ENCODE peak calls at places on chromosomes 2 and 18, in ten cellular contexts. One of them, this sample, is unnamed.
A peak's percentile ranks its signal among the peaks of the same experiment; 100 is the strongest.

GRCh38 chr18:6876646-6877045 is 147.1 kb downstream of the ARHGAP28 start:
- DNase-seq in RWPE2: no peak
- DNase-seq in thoracic aorta: no peak
- DNase-seq in AG09319: no peak
- DNase-seq in endodermal cell: no peak
- DNase-seq in heart right ventricle: no peak
- DNase-seq in foreskin fibroblast: peak; percentile 51
- DNase-seq in GM13976: no peak
- DNase-seq in type B pancreatic cell: no peak
- DNase-seq in kidney: no peak
- DNase-seq in this sample: no peak

GRCh38 chr2:214265991-214266489 is 144.8 kb upstream of the VWC2L start:
- DNase-seq in thoracic aorta: no peak
- DNase-seq in AG09319: no peak
- DNase-seq in type B pancreatic cell: no peak
- DNase-seq in foreskin fibroblast: no peak
- DNase-seq in heart right ventricle: no peak
- DNase-seq in GM13976: no peak
- DNase-seq in RWPE2: no peak
- DNase-seq in endodermal cell: no peak
- DNase-seq in kidney: no peak
- DNase-seq in this sample: no peak

GRCh38 chr2:167264380-167264779 is 376.1 kb downstream of the XIRP2 start:
- DNase-seq in GM13976: no peak
- DNase-seq in heart right ventricle: no peak
- DNase-seq in RWPE2: no peak
- DNase-seq in AG09319: no peak
- DNase-seq in endodermal cell: peak; percentile 68
- DNase-seq in type B pancreatic cell: no peak
- DNase-seq in thoracic aorta: no peak
- DNase-seq in kidney: no peak
- DNase-seq in foreskin fibroblast: peak; percentile 27
- DNase-seq in this sample: no peak

GRCh38 chr2:230942371-230942770 is 17.3 kb upstream of the GPR55 start:
- DNase-seq in endodermal cell: peak; percentile 63
- DNase-seq in AG09319: no peak
- DNase-seq in heart right ventricle: no peak
- DNase-seq in GM13976: peak; percentile 79
- DNase-seq in RWPE2: no peak
- DNase-seq in kidney: no peak
- DNase-seq in thoracic aorta: no peak
- DNase-seq in foreskin fibroblast: no peak
- DNase-seq in type B pancreatic cell: no peak
- DNase-seq in this sample: no peak

GRCh38 chr2:40448476-40449079 is 3.3 kb downstream of the SLC8A1 start:
- DNase-seq in kidney: no peak
- DNase-seq in GM13976: peak; percentile 16
- DNase-seq in thoracic aorta: no peak
- DNase-seq in RWPE2: no peak
- DNase-seq in type B pancreatic cell: no peak
- DNase-seq in endodermal cell: peak; percentile 75
- DNase-seq in AG09319: no peak
- DNase-seq in foreskin fibroblast: peak; percentile 71
- DNase-seq in heart right ventricle: no peak
- DNase-seq in this sample: no peak

GRCh38 chr2:147630585-147630984 is 214.2 kb upstream of the ACVR2A start:
- DNase-seq in kidney: no peak
- DNase-seq in endodermal cell: no peak
- DNase-seq in thoracic aorta: no peak
- DNase-seq in GM13976: no peak
- DNase-seq in type B pancreatic cell: no peak
- DNase-seq in foreskin fibroblast: no peak
- DNase-seq in RWPE2: no peak
- DNase-seq in heart right ventricle: no peak
- DNase-seq in AG09319: no peak
- DNase-seq in this sample: no peak

GRCh38 chr18:55244520-55244919 is 285.3 kb upstream of the CCDC68 start:
- DNase-seq in foreskin fibroblast: peak; percentile 48
- DNase-seq in AG09319: no peak
- DNase-seq in endodermal cell: no peak
- DNase-seq in type B pancreatic cell: no peak
- DNase-seq in thoracic aorta: no peak
- DNase-seq in RWPE2: no peak
- DNase-seq in heart right ventricle: no peak
- DNase-seq in GM13976: no peak
- DNase-seq in kidney: no peak
- DNase-seq in this sample: no peak

GRCh38 chr18:8844721-8845148 is 139.4 kb downstream of the MTCL1 start:
- DNase-seq in heart right ventricle: no peak
- DNase-seq in thoracic aorta: no peak
- DNase-seq in GM13976: no peak
- DNase-seq in type B pancreatic cell: no peak
- DNase-seq in RWPE2: no peak
- DNase-seq in foreskin fibroblast: no peak
- DNase-seq in kidney: no peak
- DNase-seq in endodermal cell: no peak
- DNase-seq in AG09319: no peak
- DNase-seq in this sample: no peak

GRCh38 chr2:219099319-219099718 is 38.6 kb upstream of the IHH start:
- DNase-seq in AG09319: no peak
- DNase-seq in thoracic aorta: no peak
- DNase-seq in endodermal cell: no peak
- DNase-seq in heart right ventricle: no peak
- DNase-seq in foreskin fibroblast: peak; percentile 82
- DNase-seq in GM13976: no peak
- DNase-seq in RWPE2: no peak
- DNase-seq in type B pancreatic cell: no peak
- DNase-seq in kidney: no peak
- DNase-seq in this sample: no peak

GRCh38 chr2:96962567-96963203 is 23.7 kb downstream of the FAM178B start:
- DNase-seq in GM13976: no peak
- DNase-seq in heart right ventricle: no peak
- DNase-seq in foreskin fibroblast: no peak
- DNase-seq in AG09319: no peak
- DNase-seq in RWPE2: no peak
- DNase-seq in thoracic aorta: no peak
- DNase-seq in kidney: no peak
- DNase-seq in type B pancreatic cell: no peak
- DNase-seq in endodermal cell: no peak
- DNase-seq in this sample: no peak

GRCh38 chr2:128413014-128413717 is 94.5 kb upstream of the HS6ST1 start:
- DNase-seq in kidney: peak; percentile 37
- DNase-seq in thoracic aorta: no peak
- DNase-seq in endodermal cell: peak; percentile 39
- DNase-seq in AG09319: no peak
- DNase-seq in foreskin fibroblast: no peak
- DNase-seq in heart right ventricle: no peak
- DNase-seq in GM13976: no peak
- DNase-seq in RWPE2: no peak
- DNase-seq in type B pancreatic cell: peak; percentile 40
- DNase-seq in this sample: peak; percentile 22

GRCh38 chr2:134836986-134837385 is 1.4 kb upstream of the ACMSD start:
- DNase-seq in endodermal cell: no peak
- DNase-seq in heart right ventricle: no peak
- DNase-seq in AG09319: peak; percentile 22
- DNase-seq in kidney: no peak
- DNase-seq in GM13976: no peak
- DNase-seq in type B pancreatic cell: no peak
- DNase-seq in foreskin fibroblast: peak; percentile 89
- DNase-seq in RWPE2: no peak
- DNase-seq in thoracic aorta: no peak
- DNase-seq in this sample: no peak

GRCh38 chr2:11393711-11394236 is 49.3 kb upstream of the ROCK2 start:
- DNase-seq in thoracic aorta: no peak
- DNase-seq in AG09319: no peak
- DNase-seq in foreskin fibroblast: no peak
- DNase-seq in heart right ventricle: no peak
- DNase-seq in GM13976: no peak
- DNase-seq in RWPE2: no peak
- DNase-seq in endodermal cell: peak; percentile 56
- DNase-seq in kidney: no peak
- DNase-seq in type B pancreatic cell: no peak
- DNase-seq in this sample: no peak

GRCh38 chr2:65035544-65035943 is 20.7 kb upstream of the CEP68 start:
- DNase-seq in type B pancreatic cell: no peak
- DNase-seq in AG09319: no peak
- DNase-seq in thoracic aorta: no peak
- DNase-seq in foreskin fibroblast: no peak
- DNase-seq in kidney: no peak
- DNase-seq in endodermal cell: no peak
- DNase-seq in RWPE2: no peak
- DNase-seq in GM13976: no peak
- DNase-seq in heart right ventricle: no peak
- DNase-seq in this sample: no peak

GRCh38 chr2:65031341-65032015 is 24.7 kb upstream of the CEP68 start:
- DNase-seq in thoracic aorta: no peak
- DNase-seq in GM13976: no peak
- DNase-seq in type B pancreatic cell: no peak
- DNase-seq in kidney: no peak
- DNase-seq in endodermal cell: no peak
- DNase-seq in foreskin fibroblast: no peak
- DNase-seq in RWPE2: no peak
- DNase-seq in AG09319: no peak
- DNase-seq in heart right ventricle: no peak
- DNase-seq in this sample: no peak

GRCh38 chr2:65030933-65031332 is 25.3 kb upstream of the CEP68 start:
- DNase-seq in GM13976: no peak
- DNase-seq in type B pancreatic cell: no peak
- DNase-seq in thoracic aorta: no peak
- DNase-seq in heart right ventricle: no peak
- DNase-seq in kidney: no peak
- DNase-seq in AG09319: no peak
- DNase-seq in endodermal cell: no peak
- DNase-seq in RWPE2: no peak
- DNase-seq in foreskin fibroblast: no peak
- DNase-seq in this sample: no peak

GRCh38 chr2:65032016-65032975 is 23.9 kb upstream of the CEP68 start:
- DNase-seq in RWPE2: no peak
- DNase-seq in endodermal cell: no peak
- DNase-seq in GM13976: no peak
- DNase-seq in thoracic aorta: no peak
- DNase-seq in AG09319: no peak
- DNase-seq in kidney: no peak
- DNase-seq in heart right ventricle: no peak
- DNase-seq in type B pancreatic cell: no peak
- DNase-seq in foreskin fibroblast: no peak
- DNase-seq in this sample: no peak

GRCh38 chr2:65033178-65033577 is 23.0 kb upstream of the CEP68 start:
- DNase-seq in RWPE2: no peak
- DNase-seq in type B pancreatic cell: no peak
- DNase-seq in thoracic aorta: no peak
- DNase-seq in AG09319: no peak
- DNase-seq in kidney: no peak
- DNase-seq in heart right ventricle: no peak
- DNase-seq in endodermal cell: no peak
- DNase-seq in foreskin fibroblast: no peak
- DNase-seq in GM13976: no peak
- DNase-seq in this sample: no peak
- TF ChIP-seq CTCF in RWPE2: peak; percentile 14
- TF ChIP-seq CTCF in type B pancreatic cell: peak; percentile 36
- TF ChIP-seq CTCF in thoracic aorta: no peak
- TF ChIP-seq CTCF in AG09319: peak; percentile 16
- TF ChIP-seq CTCF in kidney: no peak
- TF ChIP-seq CTCF in heart right ventricle: no peak
- TF ChIP-seq CTCF in endodermal cell: peak; percentile 33
- TF ChIP-seq CTCF in foreskin fibroblast: peak; percentile 3
- TF ChIP-seq CTCF in GM13976: peak; percentile 19
- TF ChIP-seq CTCF in this sample: peak; percentile 75

GRCh38 chr18:75544496-75544895 is 117.0 kb upstream of the SMIM21 start:
- DNase-seq in heart right ventricle: no peak
- DNase-seq in AG09319: peak; percentile 18
- DNase-seq in foreskin fibroblast: peak; percentile 67
- DNase-seq in type B pancreatic cell: no peak
- DNase-seq in RWPE2: no peak
- DNase-seq in kidney: no peak
- DNase-seq in endodermal cell: no peak
- DNase-seq in GM13976: no peak
- DNase-seq in thoracic aorta: no peak
- DNase-seq in this sample: no peak

GRCh38 chr18:75551071-75551470 is 123.6 kb upstream of the SMIM21 start:
- DNase-seq in heart right ventricle: no peak
- DNase-seq in GM13976: no peak
- DNase-seq in kidney: no peak
- DNase-seq in RWPE2: no peak
- DNase-seq in foreskin fibroblast: no peak
- DNase-seq in endodermal cell: no peak
- DNase-seq in type B pancreatic cell: no peak
- DNase-seq in thoracic aorta: no peak
- DNase-seq in AG09319: no peak
- DNase-seq in this sample: no peak

GRCh38 chr18:75545189-75545588 is 117.7 kb upstream of the SMIM21 start:
- DNase-seq in foreskin fibroblast: no peak
- DNase-seq in thoracic aorta: no peak
- DNase-seq in kidney: no peak
- DNase-seq in type B pancreatic cell: no peak
- DNase-seq in heart right ventricle: no peak
- DNase-seq in GM13976: no peak
- DNase-seq in AG09319: no peak
- DNase-seq in RWPE2: no peak
- DNase-seq in endodermal cell: no peak
- DNase-seq in this sample: no peak

GRCh38 chr18:75546964-75547363 is 119.5 kb upstream of the SMIM21 start:
- DNase-seq in GM13976: no peak
- DNase-seq in kidney: no peak
- DNase-seq in foreskin fibroblast: no peak
- DNase-seq in thoracic aorta: no peak
- DNase-seq in heart right ventricle: no peak
- DNase-seq in AG09319: no peak
- DNase-seq in endodermal cell: no peak
- DNase-seq in RWPE2: no peak
- DNase-seq in type B pancreatic cell: no peak
- DNase-seq in this sample: no peak

GRCh38 chr18:75548353-75548752 is 120.8 kb upstream of the SMIM21 start:
- DNase-seq in thoracic aorta: no peak
- DNase-seq in heart right ventricle: no peak
- DNase-seq in type B pancreatic cell: no peak
- DNase-seq in kidney: no peak
- DNase-seq in GM13976: no peak
- DNase-seq in endodermal cell: peak; percentile 69
- DNase-seq in foreskin fibroblast: no peak
- DNase-seq in RWPE2: no peak
- DNase-seq in AG09319: no peak
- DNase-seq in this sample: no peak
- TF ChIP-seq CTCF in thoracic aorta: no peak
- TF ChIP-seq CTCF in heart right ventricle: no peak
- TF ChIP-seq CTCF in type B pancreatic cell: no peak
- TF ChIP-seq CTCF in kidney: no peak
- TF ChIP-seq CTCF in GM13976: no peak
- TF ChIP-seq CTCF in endodermal cell: no peak
- TF ChIP-seq CTCF in foreskin fibroblast: no peak
- TF ChIP-seq CTCF in RWPE2: no peak
- TF ChIP-seq CTCF in AG09319: no peak
- TF ChIP-seq CTCF in this sample: no peak

GRCh38 chr18:67705748-67706147 is 189.2 kb upstream of the DSEL start:
- DNase-seq in heart right ventricle: no peak
- DNase-seq in RWPE2: no peak
- DNase-seq in endodermal cell: peak; percentile 45
- DNase-seq in AG09319: no peak
- DNase-seq in foreskin fibroblast: no peak
- DNase-seq in thoracic aorta: no peak
- DNase-seq in type B pancreatic cell: no peak
- DNase-seq in GM13976: no peak
- DNase-seq in kidney: no peak
- DNase-seq in this sample: no peak
- TF ChIP-seq CTCF in heart right ventricle: no peak
- TF ChIP-seq CTCF in RWPE2: no peak
- TF ChIP-seq CTCF in endodermal cell: peak; percentile 65
- TF ChIP-seq CTCF in AG09319: no peak
- TF ChIP-seq CTCF in foreskin fibroblast: no peak
- TF ChIP-seq CTCF in thoracic aorta: no peak
- TF ChIP-seq CTCF in type B pancreatic cell: peak; percentile 24
- TF ChIP-seq CTCF in GM13976: no peak
- TF ChIP-seq CTCF in kidney: no peak
- TF ChIP-seq CTCF in this sample: no peak

GRCh38 chr2:74138952-74139323 is 8.8 kb downstream of the BOLA3 start:
- DNase-seq in kidney: no peak
- DNase-seq in foreskin fibroblast: no peak
- DNase-seq in thoracic aorta: no peak
- DNase-seq in type B pancreatic cell: no peak
- DNase-seq in heart right ventricle: no peak
- DNase-seq in GM13976: no peak
- DNase-seq in endodermal cell: peak; percentile 85
- DNase-seq in AG09319: no peak
- DNase-seq in RWPE2: no peak
- DNase-seq in this sample: no peak
- TF ChIP-seq CTCF in kidney: no peak
- TF ChIP-seq CTCF in foreskin fibroblast: no peak
- TF ChIP-seq CTCF in thoracic aorta: no peak
- TF ChIP-seq CTCF in type B pancreatic cell: peak; percentile 45
- TF ChIP-seq CTCF in heart right ventricle: no peak
- TF ChIP-seq CTCF in GM13976: no peak
- TF ChIP-seq CTCF in endodermal cell: peak; percentile 78
- TF ChIP-seq CTCF in AG09319: peak; percentile 3
- TF ChIP-seq CTCF in RWPE2: peak; percentile 16
- TF ChIP-seq CTCF in this sample: peak; percentile 19